ENCODE peak calls at places on chromosomes 16 and 17, in six cellular contexts. X is H1, F is GM12891, V is GM12878, A is K562, S is HepG2. R is an unnamed sample.

GRCh38 chr16:48612621-48613020 is 2.6 kb upstream of the N4BP1 start:
- DNase-seq in X (no peak), A (no peak), S (no peak), F (no peak), V (no peak), R (no peak)

GRCh38 chr17:17071531-17072360 is 29.5 kb downstream of the MPRIP start:
- DNase-seq in A (no peak), X (no peak), F (no peak), S (no peak), V (no peak), R (no peak)

GRCh38 chr17:77622627-77623026 is 335.9 kb upstream of the TNRC6C start:
- DNase-seq in S (no peak), V (no peak), F (no peak), A (no peak), X (no peak), R (no peak)

GRCh38 chr16:88685156-88686061 is 898 bp downstream of the SNAI3 start:
- DNase-seq in A (peak), X (no peak), F (no peak), S (no peak), V (no peak), R (no peak)

GRCh38 chr16:84247844-84248243 is 8.0 kb upstream of the KCNG4 start:
- DNase-seq in A (no peak), S (no peak), X (no peak), F (no peak), V (no peak), R (no peak)

GRCh38 chr16:1965610-1966009 is 984 bp upstream of the RPS2 start:
- DNase-seq in V (no peak), X (no peak), S (no peak), A (no peak), F (no peak), R (no peak)

GRCh38 chr17:83189673-83190385 is 110.4 kb downstream of the METRNL start:
- DNase-seq in S (peak), A (no peak), F (no peak), V (no peak), X (no peak), R (no peak)

GRCh38 chr16:31507617-31507928 is 618 bp downstream of the RUSF1 start:
- DNase-seq in F (no peak), V (no peak), X (no peak), S (no peak), A (no peak), R (no peak)

GRCh38 chr16:74852500-74852875 is 77.9 kb upstream of the FA2H start:
- DNase-seq in A (no peak), F (no peak), V (no peak), X (no peak), S (no peak), R (no peak)

GRCh38 chr16:23640669-23640958 is 496 bp downstream of the PALB2 start:
- DNase-seq in X (peak), S (no peak), V (no peak), A (peak), F (peak), R (peak)

GRCh38 chr17:15233022-15233805 is 31.9 kb downstream of the PMP22 start:
- DNase-seq in F (no peak), X (no peak), A (peak), V (no peak), S (peak), R (no peak)

GRCh38 chr17:61756561-61756960 is 106.8 kb downstream of the BRIP1 start:
- DNase-seq in V (no peak), S (no peak), A (no peak), F (no peak), X (no peak), R (no peak)

GRCh38 chr16:10242076-10242475 is 59.8 kb upstream of the GRIN2A start:
- DNase-seq in V (no peak), A (no peak), X (no peak), F (no peak), S (no peak), R (no peak)

GRCh38 chr17:39813631-39814030 is 50.5 kb downstream of the IKZF3 start:
- DNase-seq in F (no peak), X (no peak), V (no peak), A (no peak), S (no peak), R (no peak)

GRCh38 chr17:6427284-6427781 is 7.6 kb downstream of the AIPL1 start:
- DNase-seq in S (no peak), V (peak), A (no peak), F (peak), X (no peak), R (peak)

GRCh38 chr16:13631213-13631767 is 288.7 kb upstream of the ERCC4 start:
- DNase-seq in A (no peak), X (no peak), V (no peak), S (no peak), F (no peak), R (no peak)

GRCh38 chr17:8162997-8163977 is 539 bp upstream of the VAMP2 start:
- DNase-seq in A (peak), F (no peak), S (no peak), X (peak), V (no peak), R (no peak)

GRCh38 chr17:2222901-2223616 is 80.5 kb downstream of the SMG6 start:
- DNase-seq in F (no peak), S (no peak), X (no peak), V (peak), A (no peak), R (no peak)

GRCh38 chr16:69166946-69167930 is 19.7 kb upstream of the SNTB2 start:
- DNase-seq in A (no peak), S (no peak), X (no peak), F (no peak), V (no peak), R (no peak)

GRCh38 chr16:87422106-87422505 is 30.0 kb downstream of the MAP1LC3B start:
- DNase-seq in X (no peak), S (no peak), V (no peak), F (no peak), A (no peak), R (no peak)

GRCh38 chr16:67783353-67783725 is 23.0 kb downstream of the RANBP10 start:
- DNase-seq in X (no peak), F (no peak), A (peak), S (no peak), V (no peak), R (no peak)

GRCh38 chr16:85187002-85187401 is 74.7 kb upstream of the CIBAR2 start:
- DNase-seq in V (no peak), A (no peak), F (no peak), S (no peak), X (no peak), R (no peak)

GRCh38 chr16:27220991-27221390 is 17.7 kb downstream of the KDM8 start:
- DNase-seq in X (no peak), V (no peak), A (no peak), S (no peak), F (no peak), R (no peak)

GRCh38 chr17:21280081-21280518 is 4.4 kb upstream of the MAP2K3 start:
- DNase-seq in F (peak), S (peak), A (peak), X (no peak), V (peak), R (peak)

GRCh38 chr17:12510535-12510934 is 155.2 kb upstream of the MYOCD start:
- DNase-seq in A (no peak), F (no peak), X (no peak), V (no peak), S (no peak), R (no peak)

GRCh38 chr16:8194795-8195194 is 395.5 kb downstream of the TMEM114 start:
- DNase-seq in V (no peak), A (peak), X (peak), F (no peak), S (no peak), R (no peak)

GRCh38 chr16:11242658-11243057 is 13.3 kb downstream of the SOCS1 start:
- DNase-seq in X (no peak), V (no peak), F (no peak), S (no peak), A (no peak), R (no peak)

GRCh38 chr17:39547713-39548478 is 59.8 kb downstream of the NEUROD2 start:
- DNase-seq in F (peak), V (peak), X (no peak), A (peak), S (peak), R (peak)

GRCh38 chr16:31862761-31863160 is 10.8 kb upstream of the ZNF267 start:
- DNase-seq in V (no peak), F (no peak), X (no peak), S (no peak), A (no peak), R (no peak)

GRCh38 chr17:42111901-42112551 is 488 bp downstream of the DHX58 start:
- DNase-seq in A (no peak), S (no peak), F (no peak), V (no peak), X (no peak), R (no peak)

GRCh38 chr16:85349413-85350145 is 237.3 kb upstream of the CIBAR2 start:
- DNase-seq in F (no peak), X (no peak), S (no peak), V (no peak), A (no peak), R (no peak)

GRCh38 chr17:66260265-66260664 is 31.1 kb upstream of the APOH start:
- DNase-seq in X (no peak), V (no peak), A (no peak), S (no peak), F (no peak), R (no peak)

GRCh38 chr17:66250686-66251085 is 21.5 kb upstream of the APOH start:
- DNase-seq in A (no peak), F (no peak), S (no peak), X (no peak), V (no peak), R (no peak)

GRCh38 chr17:66260688-66261087 is 31.5 kb upstream of the APOH start:
- DNase-seq in V (no peak), F (no peak), X (no peak), S (no peak), A (no peak), R (no peak)

GRCh38 chr17:66255527-66255971 is 26.3 kb upstream of the APOH start:
- DNase-seq in X (no peak), A (no peak), F (no peak), S (no peak), V (no peak), R (no peak)

DNA sequence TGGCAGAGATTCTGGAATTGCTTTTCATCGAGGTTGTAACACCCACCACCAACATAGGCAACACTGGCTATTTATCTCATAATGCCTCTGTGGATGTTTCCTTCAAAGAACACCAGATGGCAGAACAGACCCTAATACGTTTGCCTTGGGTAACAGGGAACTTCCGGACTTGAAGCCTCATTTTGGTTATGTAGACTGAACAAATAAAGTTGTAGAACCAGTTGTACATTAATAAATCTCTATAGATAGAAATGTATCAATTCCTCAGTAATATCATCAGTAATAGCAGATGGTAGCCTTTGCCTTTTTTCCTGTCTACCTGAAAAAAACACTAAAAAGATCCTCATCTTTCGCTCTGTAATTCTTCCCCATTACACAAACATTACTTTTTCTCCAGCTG is 25.9 kb upstream of the APOH start:
- DNase-seq in V (no peak), A (peak), X (no peak), S (peak), F (no peak), R (no peak)
- TF ChIP-seq POLR2A in V (no peak), A (no peak), X (no peak), S (no peak), F (no peak), R (no peak)

DNA sequence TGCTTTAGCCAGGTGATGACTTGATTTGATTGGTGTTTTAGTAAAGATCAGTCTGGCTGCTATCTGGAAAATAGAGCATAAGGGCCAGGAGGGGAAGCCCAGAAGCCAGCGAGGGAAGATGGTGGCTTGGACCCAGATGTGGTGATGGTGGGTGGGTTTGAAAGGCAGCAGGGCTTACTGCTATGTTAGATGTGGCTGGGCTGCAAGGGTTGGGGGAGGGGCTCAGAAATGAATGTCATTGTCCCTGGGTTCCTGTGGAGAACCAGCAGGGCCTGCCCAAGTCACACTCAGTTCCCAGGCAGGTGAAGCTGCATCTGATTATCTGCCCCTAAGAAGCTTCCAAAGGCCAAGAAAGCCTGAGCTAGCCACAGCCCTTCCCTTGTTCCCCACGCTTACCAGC is 71.7 kb upstream of the BRD7 start:
- DNase-seq in A (no peak), F (no peak), X (no peak), V (no peak), S (no peak), R (no peak)
- TF ChIP-seq TAF1 in A (no peak), F (no peak), X (no peak), V (no peak), S (no peak), R (no peak)

GRCh38 chr16:56481468-56482112 is 30.2 kb downstream of the OGFOD1 start:
- DNase-seq in S (no peak), X (no peak), A (no peak), V (no peak), F (no peak), R (no peak)
- TF ChIP-seq POLR2A in S (no peak), X (no peak), A (no peak), V (no peak), F (no peak), R (no peak)

DNA sequence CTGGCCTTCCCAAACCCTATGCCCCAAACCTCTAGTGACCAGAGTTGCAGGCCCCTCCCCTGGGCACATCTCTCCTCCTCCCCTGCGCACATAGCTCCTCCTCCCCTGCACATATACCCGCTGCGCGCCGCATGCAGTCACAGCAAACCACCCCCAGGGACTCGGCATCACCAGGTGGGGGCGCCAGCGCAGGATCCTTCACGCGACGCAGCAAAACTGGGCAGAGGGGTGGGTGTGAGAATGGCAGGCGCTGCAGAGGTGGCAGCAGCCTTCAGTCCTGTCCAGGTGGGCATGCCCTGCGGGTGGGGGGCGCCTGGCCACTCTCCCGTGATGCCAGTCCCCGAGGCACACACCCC is 5.6 kb downstream of the CORO6 start:
- DNase-seq in V (no peak), F (peak), A (peak), S (peak), X (no peak), R (peak)
- TF ChIP-seq TAF1 in V (no peak), F (no peak), A (no peak), S (peak), X (no peak), R (no peak)

R was measured in GM12892.